ENCODE peak calls at places on chromosomes 2 and 18, in four cellular contexts. One of them, this sample, is unnamed.

GRCh38 chr2:59585657-59586056 is 967.8 kb downstream of the BCL11A start:
- DNase-seq in AG04449: no peak
- DNase-seq in GM13976: no peak
- DNase-seq in neural crest cell: no peak
- DNase-seq in this sample: no peak

GRCh38 chr18:39348757-39349156 is 1783.2 kb upstream of the CELF4 start:
- DNase-seq in AG04449: no peak
- DNase-seq in GM13976: no peak
- DNase-seq in neural crest cell: no peak
- DNase-seq in this sample: no peak

GRCh38 chr2:153197635-153198386 is 280.8 kb downstream of the RPRM start:
- DNase-seq in AG04449: no peak
- DNase-seq in GM13976: no peak
- DNase-seq in neural crest cell: no peak
- DNase-seq in this sample: no peak

GRCh38 chr18:26771524-26771923 is 94.0 kb downstream of the AQP4 start:
- DNase-seq in AG04449: no peak
- DNase-seq in GM13976: no peak
- DNase-seq in neural crest cell: no peak
- DNase-seq in this sample: peak; percentile 35

GRCh38 chr2:232488721-232489300 is 1.2 kb upstream of the ECEL1 start:
- DNase-seq in AG04449: no peak
- DNase-seq in GM13976: no peak
- DNase-seq in neural crest cell: no peak
- DNase-seq in this sample: no peak

GRCh38 chr2:60934153-60934722 is 52.9 kb downstream of the REL start:
- DNase-seq in AG04449: no peak
- DNase-seq in GM13976: no peak
- DNase-seq in neural crest cell: no peak
- DNase-seq in this sample: no peak

GRCh38 chr18:24499814-24500601 is 39.6 kb downstream of the HRH4 start:
- DNase-seq in AG04449: no peak
- DNase-seq in GM13976: no peak
- DNase-seq in neural crest cell: no peak
- DNase-seq in this sample: no peak

GRCh38 chr2:218264773-218265601 is 4.2 kb downstream of the GPBAR1 start:
- DNase-seq in AG04449: no peak
- DNase-seq in GM13976: no peak
- DNase-seq in neural crest cell: no peak
- DNase-seq in this sample: no peak

GRCh38 chr2:68716948-68717661 is 17.5 kb upstream of the ARHGAP25 start:
- DNase-seq in AG04449: no peak
- DNase-seq in GM13976: no peak
- DNase-seq in neural crest cell: no peak
- DNase-seq in this sample: no peak

GRCh38 chr2:69375494-69376353 is 11.3 kb downstream of the GFPT1 start:
- DNase-seq in AG04449: no peak
- DNase-seq in GM13976: peak; percentile 47
- DNase-seq in neural crest cell: no peak
- DNase-seq in this sample: no peak

GRCh38 chr18:44627245-44627644 is 53.4 kb upstream of the SETBP1 start:
- DNase-seq in AG04449: no peak
- DNase-seq in GM13976: no peak
- DNase-seq in neural crest cell: no peak
- DNase-seq in this sample: no peak

GRCh38 chr2:39121523-39122063 is 742 bp upstream of the SOS1 start:
- DNase-seq in AG04449: no peak
- DNase-seq in GM13976: no peak
- DNase-seq in neural crest cell: no peak
- DNase-seq in this sample: no peak

GRCh38 chr2:127155901-127156300 is 48.9 kb upstream of the BIN1 start:
- DNase-seq in AG04449: no peak
- DNase-seq in GM13976: no peak
- DNase-seq in neural crest cell: no peak
- DNase-seq in this sample: no peak

GRCh38 chr18:36335476-36336279 is 38.2 kb downstream of the FHOD3 start:
- DNase-seq in AG04449: no peak
- DNase-seq in GM13976: no peak
- DNase-seq in neural crest cell: no peak
- DNase-seq in this sample: no peak

GRCh38 chr2:209805351-209805750 is 33.7 kb downstream of the UNC80 start:
- DNase-seq in AG04449: no peak
- DNase-seq in GM13976: no peak
- DNase-seq in neural crest cell: no peak
- DNase-seq in this sample: no peak

GRCh38 chr2:145801210-145801609 is 1281.3 kb upstream of the ZEB2 start:
- DNase-seq in AG04449: no peak
- DNase-seq in GM13976: no peak
- DNase-seq in neural crest cell: no peak
- DNase-seq in this sample: no peak

GRCh38 chr2:177670791-177671528 is 278.4 kb downstream of the AGPS start:
- DNase-seq in AG04449: no peak
- DNase-seq in GM13976: peak; percentile 18
- DNase-seq in neural crest cell: no peak
- DNase-seq in this sample: no peak

GRCh38 chr18:8749492-8749891 is 44.1 kb downstream of the MTCL1 start:
- DNase-seq in AG04449: no peak
- DNase-seq in GM13976: no peak
- DNase-seq in neural crest cell: no peak
- DNase-seq in this sample: no peak

GRCh38 chr2:138699421-138699820 is 80.8 kb downstream of the NXPH2 start:
- DNase-seq in AG04449: no peak
- DNase-seq in GM13976: no peak
- DNase-seq in neural crest cell: no peak
- DNase-seq in this sample: no peak

GRCh38 chr2:1251520-1251919 is 161.7 kb upstream of the TPO start:
- DNase-seq in AG04449: no peak
- DNase-seq in GM13976: no peak
- DNase-seq in neural crest cell: no peak
- DNase-seq in this sample: no peak

GRCh38 chr2:9247786-9248185 is 41.2 kb downstream of the ASAP2 start:
- DNase-seq in AG04449: no peak
- DNase-seq in GM13976: no peak
- DNase-seq in neural crest cell: no peak
- DNase-seq in this sample: no peak

GRCh38 chr2:85797263-85797660 is 43.5 kb downstream of the ATOH8 start:
- DNase-seq in AG04449: no peak
- DNase-seq in GM13976: no peak
- DNase-seq in neural crest cell: no peak
- DNase-seq in this sample: no peak

GRCh38 chr2:85796046-85796548 is 42.3 kb downstream of the ATOH8 start:
- DNase-seq in AG04449: no peak
- DNase-seq in GM13976: no peak
- DNase-seq in neural crest cell: no peak
- DNase-seq in this sample: no peak

GRCh38 chr2:85796549-85797262 is 42.9 kb downstream of the ATOH8 start:
- DNase-seq in AG04449: no peak
- DNase-seq in GM13976: no peak
- DNase-seq in neural crest cell: peak; percentile 43
- DNase-seq in this sample: no peak

GRCh38 chr2:85799215-85799956 is 45.6 kb downstream of the ATOH8 start:
- DNase-seq in AG04449: no peak
- DNase-seq in GM13976: no peak
- DNase-seq in neural crest cell: no peak
- DNase-seq in this sample: peak; percentile 85

DNA sequence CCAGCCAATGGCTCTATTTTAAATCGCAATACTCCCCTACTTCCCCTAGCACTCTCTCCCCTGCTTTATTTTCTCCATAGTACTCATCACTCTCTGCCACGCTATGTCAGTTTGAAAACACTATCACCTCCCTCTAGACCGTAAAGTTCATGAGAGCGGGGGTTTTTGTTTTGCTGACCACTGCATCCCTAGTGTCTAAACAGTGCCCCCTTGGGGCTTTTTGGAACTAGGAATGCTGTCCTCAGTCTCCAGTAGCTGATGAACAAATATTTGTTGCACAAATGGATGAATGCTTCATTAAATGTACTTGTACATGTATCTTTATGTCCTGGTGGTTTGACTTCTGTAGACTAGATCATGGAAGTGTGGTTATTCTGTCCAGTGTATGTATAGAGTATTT is 44.2 kb downstream of the ATOH8 start:
- DNase-seq in AG04449: no peak
- DNase-seq in GM13976: no peak
- DNase-seq in neural crest cell: peak; percentile 35
- DNase-seq in this sample: no peak
- TF ChIP-seq CTCF in AG04449: peak; percentile 43
- TF ChIP-seq CTCF in GM13976: no peak
- TF ChIP-seq CTCF in neural crest cell: peak; percentile 56
- TF ChIP-seq CTCF in this sample: no peak

GRCh38 chr2:129819855-129820254 is 159.6 kb upstream of the RAB6C start:
- DNase-seq in AG04449: no peak
- DNase-seq in GM13976: no peak
- DNase-seq in neural crest cell: no peak
- DNase-seq in this sample: no peak
- TF ChIP-seq CTCF in AG04449: no peak
- TF ChIP-seq CTCF in GM13976: no peak
- TF ChIP-seq CTCF in neural crest cell: no peak
- TF ChIP-seq CTCF in this sample: no peak

GRCh38 chr2:66535574-66536289 is 100.8 kb downstream of the MEIS1 start:
- DNase-seq in AG04449: no peak
- DNase-seq in GM13976: no peak
- DNase-seq in neural crest cell: no peak
- DNase-seq in this sample: no peak
- TF ChIP-seq CTCF in AG04449: no peak
- TF ChIP-seq CTCF in GM13976: no peak
- TF ChIP-seq CTCF in neural crest cell: no peak
- TF ChIP-seq CTCF in this sample: no peak

GRCh38 chr2:240556553-240557100 is 1.2 kb downstream of the ANKMY1 start:
- DNase-seq in AG04449: no peak
- DNase-seq in GM13976: peak; percentile 73
- DNase-seq in neural crest cell: no peak
- DNase-seq in this sample: peak; percentile 84
- TF ChIP-seq CTCF in AG04449: peak; percentile 64
- TF ChIP-seq CTCF in GM13976: peak; percentile 52
- TF ChIP-seq CTCF in neural crest cell: peak; percentile 57
- TF ChIP-seq CTCF in this sample: peak; percentile 74

GRCh38 chr2:148969585-148970180 is 68.8 kb upstream of the LYPD6B start:
- DNase-seq in AG04449: no peak
- DNase-seq in GM13976: no peak
- DNase-seq in neural crest cell: no peak
- DNase-seq in this sample: no peak

GRCh38 chr2:148967056-148967455 is 71.4 kb upstream of the LYPD6B start:
- DNase-seq in AG04449: no peak
- DNase-seq in GM13976: no peak
- DNase-seq in neural crest cell: no peak
- DNase-seq in this sample: no peak

GRCh38 chr2:148970393-148970792 is 68.1 kb upstream of the LYPD6B start:
- DNase-seq in AG04449: no peak
- DNase-seq in GM13976: no peak
- DNase-seq in neural crest cell: no peak
- DNase-seq in this sample: no peak

GRCh38 chr2:148967484-148967883 is 71.0 kb upstream of the LYPD6B start:
- DNase-seq in AG04449: no peak
- DNase-seq in GM13976: no peak
- DNase-seq in neural crest cell: no peak
- DNase-seq in this sample: no peak

GRCh38 chr2:148968776-148969175 is 69.7 kb upstream of the LYPD6B start:
- DNase-seq in AG04449: no peak
- DNase-seq in GM13976: no peak
- DNase-seq in neural crest cell: no peak
- DNase-seq in this sample: no peak
- TF ChIP-seq CTCF in AG04449: no peak
- TF ChIP-seq CTCF in GM13976: no peak
- TF ChIP-seq CTCF in neural crest cell: no peak
- TF ChIP-seq CTCF in this sample: no peak

This sample was measured in Calu3.